ENCODE peak calls at places on chromosomes 2 and 18, in five cellular contexts. E is aorta; O is naive thymus-derived CD4-positive, alpha-beta T cell; A is adrenal gland; I is PC-9. D is an unnamed sample. For H3K4me1, the result is how much of the 10 kb centered on the place peaks cover.

GRCh38 chr2:150479075-150479915 is 8.2 kb downstream of the RND3 start:
- DNase-seq in E (no peak), O (no peak), A (no peak), I (peak), D (no peak)

GRCh38 chr18:11661430-11661829 is 27.6 kb upstream of the GNAL start:
- DNase-seq in E (no peak), O (no peak), A (no peak), I (no peak), D (no peak)

GRCh38 chr18:74896390-74896991 is 298.8 kb downstream of the ZNF407 start:
- DNase-seq in E (no peak), O (peak), A (peak), I (peak), D (no peak)

GRCh38 chr2:41781082-41781481 is 266.7 kb upstream of the PKDCC start:
- DNase-seq in E (no peak), O (no peak), A (no peak), I (no peak), D (no peak)

GRCh38 chr18:23994361-23994902 is 20.1 kb upstream of the TTC39C start:
- DNase-seq in E (peak), O (no peak), A (peak), I (peak), D (peak)

GRCh38 chr18:46555724-46556123 is 101.3 kb downstream of the LOXHD1 start:
- DNase-seq in E (no peak), O (no peak), A (no peak), I (no peak), D (no peak)

GRCh38 chr2:105769504-105769903 is 24.8 kb downstream of the NCK2 start:
- DNase-seq in E (no peak), O (no peak), A (no peak), I (no peak), D (no peak)

GRCh38 chr2:9419558-9419957 is 3.8 kb downstream of the ITGB1BP1 start:
- DNase-seq in E (no peak), O (no peak), A (peak), I (no peak), D (no peak)

GRCh38 chr2:220981926-220982325 is 590.2 kb downstream of the EPHA4 start:
- DNase-seq in E (no peak), O (no peak), A (no peak), I (peak), D (no peak)

GRCh38 chr2:189685540-189686229 is 11.2 kb downstream of the ANKAR start:
- DNase-seq in E (peak), O (no peak), A (no peak), I (no peak), D (peak)

GRCh38 chr2:205976120-205976814 is 109.7 kb downstream of the INO80D start:
- DNase-seq in E (no peak), O (no peak), A (no peak), I (no peak), D (no peak)

GRCh38 chr2:164967781-164968228 is 12.5 kb upstream of the SLC38A11 start:
- DNase-seq in E (peak), O (no peak), A (no peak), I (peak), D (no peak)

GRCh38 chr2:224671731-224672130 is 44.4 kb downstream of the CCDC195 start:
- DNase-seq in E (no peak), O (no peak), A (no peak), I (no peak), D (no peak)

GRCh38 chr2:185456517-185456916 is 282.1 kb upstream of the FSIP2 start:
- DNase-seq in E (no peak), O (no peak), A (no peak), I (no peak), D (no peak)

GRCh38 chr2:34936089-34936488 is 1337.0 kb upstream of the FAM98A start:
- DNase-seq in E (no peak), O (no peak), A (no peak), I (no peak), D (peak)

GRCh38 chr2:100365434-100365833 is 43.1 kb upstream of the LONRF2 start:
- DNase-seq in E (no peak), O (no peak), A (peak), I (peak), D (no peak)

GRCh38 chr2:20478961-20479360 is 32.1 kb downstream of the RHOB start:
- DNase-seq in E (no peak), O (no peak), A (peak), I (no peak), D (no peak)

GRCh38 chr2:67716895-67717294 is 319.8 kb downstream of the ETAA1 start:
- DNase-seq in E (no peak), O (no peak), A (no peak), I (no peak), D (no peak)

GRCh38 chr2:200615247-200615646 is 29.4 kb downstream of the AOX1 start:
- DNase-seq in E (no peak), O (no peak), A (no peak), I (peak), D (no peak)

GRCh38 chr2:193808877-193809276 is 1614.1 kb upstream of the TMEFF2 start:
- DNase-seq in E (no peak), O (no peak), A (no peak), I (no peak), D (no peak)

GRCh38 chr2:23563673-23564617 is 179.0 kb downstream of the KLHL29 start:
- DNase-seq in E (peak), O (no peak), A (no peak), I (no peak), D (peak)

GRCh38 chr2:191907091-191907490 is 60.2 kb upstream of the CAVIN2 start:
- DNase-seq in E (no peak), O (no peak), A (no peak), I (no peak), D (no peak)

GRCh38 chr18:50751490-50751889 is 68.3 kb downstream of the MRO start:
- DNase-seq in E (no peak), O (no peak), A (no peak), I (no peak), D (no peak)

GRCh38 chr2:19796036-19796703 is 105.6 kb downstream of the TTC32 start:
- DNase-seq in E (no peak), O (no peak), A (no peak), I (no peak), D (no peak)

GRCh38 chr18:55101458-55101824 is 142.2 kb upstream of the CCDC68 start:
- DNase-seq in E (no peak), O (no peak), A (no peak), I (no peak), D (no peak)

GRCh38 chr2:37085731-37086147 is 1.4 kb downstream of the GPATCH11 start:
- DNase-seq in E (no peak), O (no peak), A (no peak), I (peak), D (no peak)

GRCh38 chr2:135952891-135953290 is 32.5 kb downstream of the DARS1 start:
- DNase-seq in E (no peak), O (no peak), A (no peak), I (no peak), D (no peak)

GRCh38 chr18:475202-475624 is 25.3 kb downstream of the COLEC12 start:
- DNase-seq in E (no peak), O (no peak), A (no peak), I (no peak), D (no peak)

GRCh38 chr18:62339106-62339988 is 14.2 kb downstream of the TNFRSF11A start:
- DNase-seq in E (peak), O (no peak), A (no peak), I (peak), D (no peak)

GRCh38 chr18:24968233-24968775 is 383.7 kb downstream of the ZNF521 start:
- DNase-seq in E (no peak), O (no peak), A (no peak), I (no peak), D (no peak)

GRCh38 chr2:11155326-11156059 is at the start of gene SLC66A3:
- DNase-seq in E (no peak), O (peak), A (peak), I (peak), D (no peak)

GRCh38 chr2:95343429-95344207 is 46.5 kb downstream of the KCNIP3 start:
- DNase-seq in E (no peak), O (no peak), A (no peak), I (no peak), D (peak)

GRCh38 chr2:85862426-85862825 is 26.4 kb downstream of the ST3GAL5 start:
- DNase-seq in E (no peak), O (no peak), A (peak), I (no peak), D (no peak)

GRCh38 chr2:112627060-112628040 is 18.4 kb upstream of the SLC20A1 start:
- DNase-seq in E (peak), O (no peak), A (peak), I (peak), D (no peak)

DNA sequence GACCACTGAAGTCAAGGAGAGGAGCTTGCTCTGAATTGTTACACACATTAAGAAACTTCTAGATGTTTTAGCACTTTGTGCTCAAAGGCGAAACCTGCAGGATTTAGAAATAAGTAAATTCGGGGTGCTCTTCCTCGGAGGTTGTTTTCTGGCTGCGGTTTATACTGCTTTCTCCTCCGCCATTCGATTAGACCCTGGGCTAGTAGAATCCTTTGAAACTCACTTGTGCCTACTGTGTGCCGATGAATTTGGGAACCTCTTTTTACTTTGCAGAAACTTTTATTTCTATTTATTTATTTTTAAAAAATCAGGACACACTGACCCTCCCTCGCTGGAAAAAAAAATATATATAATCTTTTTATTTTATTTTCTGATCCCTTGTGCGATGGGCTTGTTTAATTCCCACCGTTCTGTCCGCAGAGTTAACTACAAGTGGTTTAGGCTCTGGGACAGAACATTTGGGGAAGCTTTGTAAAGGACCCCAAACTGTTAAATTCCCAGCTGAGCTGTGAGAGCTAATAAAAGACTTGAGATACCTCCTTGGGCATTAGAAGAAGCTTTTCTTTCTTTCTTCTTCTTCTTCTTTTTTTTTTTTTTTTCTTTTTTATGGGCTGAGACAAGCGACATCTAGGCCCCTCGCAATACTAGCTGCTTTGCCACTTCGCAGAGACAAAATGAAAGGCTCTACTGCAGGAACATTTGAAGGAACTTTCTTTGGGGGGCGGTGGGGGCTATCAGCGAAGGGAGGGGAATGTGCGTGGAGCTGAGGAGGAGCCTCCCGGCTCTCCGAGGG is 3.8 kb downstream of the MEIS1 start:
- DNase-seq in E (no peak), O (no peak), A (no peak), I (no peak), D (no peak)
- H3K4me1 ChIP-seq in E (under half), O (under half), A (under half), I (under half), D (under half)

DNA sequence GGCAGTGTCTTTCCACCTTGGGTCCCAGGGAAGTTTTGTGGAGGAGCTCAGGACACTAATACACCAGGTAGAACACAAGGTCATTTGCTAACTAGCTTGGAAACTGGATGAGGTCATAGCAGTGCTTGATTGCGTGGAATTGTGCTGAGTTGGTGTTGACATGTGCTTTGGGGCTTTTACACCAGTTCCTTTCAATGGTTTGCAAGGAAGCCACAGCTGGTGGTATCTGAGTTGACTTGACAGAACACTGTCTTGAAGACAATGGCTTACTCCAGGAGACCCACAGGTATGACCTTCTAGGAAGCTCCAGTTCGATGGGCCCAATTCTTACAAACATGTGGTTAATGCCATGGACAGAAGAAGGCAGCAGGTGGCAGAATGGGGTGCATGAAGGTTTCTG is 5.9 kb downstream of the CTLA4 start:
- DNase-seq in E (no peak), O (no peak), A (no peak), I (no peak), D (no peak)
- H3K4me1 ChIP-seq in E (under half), O (under half), A (under half), I (under half), D (under half)

GRCh38 chr2:215711484-215712034 is 275.7 kb upstream of the FN1 start:
- DNase-seq in E (no peak), O (no peak), A (no peak), I (peak), D (no peak)

GRCh38 chr2:215713393-215713792 is 277.5 kb upstream of the FN1 start:
- DNase-seq in E (no peak), O (no peak), A (no peak), I (no peak), D (no peak)

GRCh38 chr2:215712850-215713230 is 277.0 kb upstream of the FN1 start:
- DNase-seq in E (no peak), O (no peak), A (no peak), I (no peak), D (no peak)

GRCh38 chr2:215716971-215717370 is 281.1 kb upstream of the FN1 start:
- DNase-seq in E (no peak), O (no peak), A (no peak), I (no peak), D (no peak)

DNA sequence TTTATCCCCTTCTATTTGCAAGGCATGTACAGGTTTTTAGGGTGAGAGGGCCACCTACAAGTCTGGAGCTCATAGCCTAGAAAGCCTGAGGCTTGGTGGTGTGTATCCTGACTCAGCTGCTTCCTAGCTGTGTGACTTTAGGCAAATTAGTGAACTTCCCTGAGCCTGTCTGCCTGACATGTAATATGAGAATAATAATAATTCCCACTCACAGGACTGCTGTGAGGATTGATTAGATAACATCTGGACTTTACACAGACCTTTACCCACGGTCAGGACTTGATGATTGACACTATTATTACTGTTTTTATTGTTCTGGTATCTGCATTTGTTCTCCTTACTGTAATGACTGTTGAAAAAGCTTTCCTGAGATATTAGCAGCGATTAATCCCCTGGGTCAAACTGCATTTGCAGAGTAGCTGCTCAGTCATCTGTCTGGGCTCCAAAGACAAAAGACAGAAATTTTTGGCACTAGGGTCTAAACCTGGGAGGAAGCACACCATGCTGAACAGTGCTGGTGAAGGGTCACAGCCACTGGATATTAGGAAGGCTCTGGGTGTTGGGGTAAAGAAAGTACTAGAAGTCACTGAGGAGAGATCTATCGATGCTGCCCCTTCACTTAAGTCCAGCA is 276.5 kb upstream of the FN1 start:
- DNase-seq in E (no peak), O (no peak), A (no peak), I (no peak), D (no peak)
- H3K4me1 ChIP-seq in E (under half), O (under half), A (under half), I (under half), D (under half)

GRCh38 chr2:71463342-71463654 is 9.9 kb downstream of the DYSF start:
- DNase-seq in E (no peak), O (no peak), A (peak), I (no peak), D (no peak)
- H3K4me1 ChIP-seq in E (under half), O (under half), A (under half), I (under half), D (under half)

GRCh38 chr2:25312958-25313710 is 28.6 kb downstream of the DNMT3A start:
- DNase-seq in E (no peak), O (no peak), A (no peak), I (no peak), D (no peak)
- H3K4me1 ChIP-seq in E (under half), O (under half), A (under half), I (under half), D (under half)

DNA sequence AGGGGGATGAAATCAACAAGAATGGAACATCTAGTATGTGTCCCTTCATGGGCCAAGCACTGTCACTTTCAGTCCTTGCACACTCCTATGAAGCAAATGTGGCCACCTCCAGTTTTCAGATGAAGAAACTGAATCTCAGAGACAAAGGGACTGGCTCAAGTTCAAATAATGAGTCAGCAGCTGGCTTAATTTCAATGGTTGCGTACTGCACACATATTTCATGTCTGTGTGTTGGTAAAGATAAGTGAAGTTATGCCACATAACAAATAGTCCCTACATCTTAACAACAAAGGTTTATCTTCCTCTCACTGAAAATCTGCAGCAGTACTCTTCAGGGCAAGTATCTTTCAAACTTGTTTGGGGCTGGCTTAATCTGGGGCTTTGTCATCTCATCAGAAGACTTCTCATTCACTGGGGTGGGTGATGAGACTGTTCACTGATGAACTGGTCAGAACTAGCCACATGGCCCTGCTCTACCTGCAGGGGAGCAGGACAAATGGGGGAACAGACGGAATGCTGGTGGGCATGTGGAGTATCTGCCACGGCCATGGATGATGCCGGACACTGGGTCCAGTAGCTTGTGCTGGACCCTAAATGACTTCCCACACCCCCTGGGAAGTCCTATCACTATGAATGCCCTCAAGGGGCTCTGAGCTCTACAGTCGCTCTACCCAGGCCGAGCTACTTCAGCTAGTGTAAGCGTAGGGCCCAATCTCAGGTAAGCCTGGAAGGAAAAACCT is 263.2 kb downstream of the CYP26B1 start:
- DNase-seq in E (no peak), O (no peak), A (peak), I (peak), D (no peak)
- H3K4me1 ChIP-seq in E (under half), O (under half), A (under half), I (under half), D (under half)

DNA sequence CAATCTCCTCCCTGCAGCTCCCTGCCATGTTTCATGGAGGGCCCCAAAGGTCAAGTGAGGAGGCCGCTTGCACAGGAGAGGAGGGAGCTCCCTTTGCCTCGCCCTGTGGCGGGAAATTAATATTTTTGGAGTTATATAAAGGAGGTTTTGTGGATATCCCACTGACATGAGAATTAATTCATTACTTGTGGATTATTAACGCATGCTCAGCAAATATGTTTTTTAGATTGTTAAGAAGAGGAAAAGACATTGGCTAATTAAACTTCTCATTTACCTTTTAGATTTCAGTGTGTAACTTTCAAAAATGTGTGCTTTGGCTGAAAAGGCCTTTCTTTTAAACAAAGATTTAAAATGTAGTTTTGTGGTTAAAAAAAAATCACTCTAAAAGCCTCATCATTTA is 474.0 kb downstream of the SOCS6 start:
- DNase-seq in E (no peak), O (no peak), A (no peak), I (no peak), D (no peak)
- H3K4me1 ChIP-seq in E (under half), O (under half), A (under half), I (under half), D (under half)

GRCh38 chr2:74387346-74387745 is 7.2 kb upstream of the DCTN1 start:
- DNase-seq in E (no peak), O (no peak), A (no peak), I (no peak), D (no peak)
- H3K4me1 ChIP-seq in E (under half), O (under half), A (under half), I (under half), D (under half)

GRCh38 chr2:152407806-152408205 is 72.8 kb downstream of the FMNL2 start:
- DNase-seq in E (no peak), O (no peak), A (no peak), I (no peak), D (no peak)
- H3K4me1 ChIP-seq in E (under half), O (under half), A (under half), I (half or more), D (under half)

DNA sequence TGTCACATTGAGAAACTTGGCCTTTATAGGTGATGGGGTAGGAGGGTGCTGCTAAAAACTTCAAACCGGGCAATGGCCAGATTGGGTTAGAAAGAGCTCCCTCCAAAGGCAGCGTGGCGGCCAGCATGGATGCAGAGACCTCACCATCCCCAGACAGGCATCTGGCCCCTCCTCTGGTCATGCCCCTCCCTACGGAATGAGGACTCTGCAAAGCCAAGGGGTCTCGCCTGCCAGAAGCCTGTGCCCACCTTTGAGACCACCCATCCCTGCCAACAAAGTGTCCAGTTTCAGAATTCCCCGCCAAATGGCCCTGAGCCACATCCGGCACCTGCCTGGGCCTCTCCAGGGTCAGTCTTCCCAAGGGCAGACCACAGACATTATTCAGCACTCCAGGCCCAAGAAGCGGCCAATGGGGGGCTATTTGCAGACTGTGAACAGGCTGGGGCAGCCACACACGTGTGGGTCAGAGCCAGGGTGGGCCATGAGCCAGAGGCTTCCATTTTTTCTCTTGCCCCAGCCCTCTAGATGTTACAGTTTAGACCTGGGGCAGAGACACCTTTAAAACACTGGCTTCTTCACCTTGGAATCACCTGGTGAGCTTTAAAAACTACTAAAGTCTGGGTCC is 4.2 kb upstream of the ATP6V1B1 start:
- DNase-seq in E (no peak), O (no peak), A (peak), I (no peak), D (no peak)
- H3K4me1 ChIP-seq in E (under half), O (under half), A (under half), I (under half), D (under half)

D was measured in kidney.